ENCODE peak calls at places on chromosomes 6 and 20, in four cellular contexts. X is adrenal gland, Z is uterus, N is spleen. E is an unnamed sample.

GRCh38 chr20:34531608-34532265 is 15.5 kb downstream of the DYNLRB1 start:
- DNase-seq in X (no peak), Z (no peak), N (no peak), E (no peak)

GRCh38 chr20:36214684-36215256 is 21.5 kb upstream of the AAR2 start:
- DNase-seq in X (no peak), Z (no peak), N (peak), E (no peak)

GRCh38 chr6:47247227-47247797 is 62.4 kb downstream of the TNFRSF21 start:
- DNase-seq in X (no peak), Z (no peak), N (no peak), E (no peak)

GRCh38 chr6:11727995-11728961 is 50.3 kb downstream of the ADTRP start:
- DNase-seq in X (no peak), Z (no peak), N (no peak), E (no peak)

GRCh38 chr6:26032387-26033131 is 54.7 kb upstream of the HFE start:
- DNase-seq in X (peak), Z (no peak), N (no peak), E (no peak)

GRCh38 chr6:93059911-93060310 is 359.4 kb downstream of the EPHA7 start:
- DNase-seq in X (no peak), Z (no peak), N (no peak), E (no peak)

GRCh38 chr6:69868252-69868804 is 2.0 kb downstream of the COL19A1 start:
- DNase-seq in X (no peak), Z (no peak), N (no peak), E (no peak)

GRCh38 chr6:118186676-118187567 is 279.9 kb downstream of the SLC35F1 start:
- DNase-seq in X (no peak), Z (no peak), N (no peak), E (no peak)

GRCh38 chr6:106488494-106489369 is 128.2 kb downstream of the CRYBG1 start:
- DNase-seq in X (no peak), Z (no peak), N (no peak), E (no peak)

GRCh38 chr6:46821348-46821992 is 28.3 kb downstream of the MEP1A start:
- DNase-seq in X (no peak), Z (no peak), N (no peak), E (no peak)

GRCh38 chr6:81752969-81753708 is 658 bp upstream of the TENT5A start:
- DNase-seq in X (peak), Z (peak), N (peak), E (peak)

GRCh38 chr20:49045440-49046086 is 549 bp upstream of the CSE1L start:
- DNase-seq in X (peak), Z (no peak), N (peak), E (no peak)

GRCh38 chr6:48985025-48985424 is 478.0 kb downstream of the MMUT start:
- DNase-seq in X (no peak), Z (no peak), N (no peak), E (no peak)

GRCh38 chr20:56400001-56400640 is 7.7 kb downstream of the CSTF1 start:
- DNase-seq in X (peak), Z (no peak), N (no peak), E (no peak)

GRCh38 chr6:44257753-44258324 is 511 bp upstream of the SLC35B2 start:
- DNase-seq in X (no peak), Z (no peak), N (no peak), E (no peak)
- TF ChIP-seq POLR2A in X (no peak), Z (no peak), N (no peak), E (no peak)

GRCh38 chr6:108260809-108261569 is at the start of gene SNX3:
- DNase-seq in X (peak), Z (peak), N (peak), E (peak)
- TF ChIP-seq POLR2A in X (peak), Z (peak), N (peak), E (peak)

DNA sequence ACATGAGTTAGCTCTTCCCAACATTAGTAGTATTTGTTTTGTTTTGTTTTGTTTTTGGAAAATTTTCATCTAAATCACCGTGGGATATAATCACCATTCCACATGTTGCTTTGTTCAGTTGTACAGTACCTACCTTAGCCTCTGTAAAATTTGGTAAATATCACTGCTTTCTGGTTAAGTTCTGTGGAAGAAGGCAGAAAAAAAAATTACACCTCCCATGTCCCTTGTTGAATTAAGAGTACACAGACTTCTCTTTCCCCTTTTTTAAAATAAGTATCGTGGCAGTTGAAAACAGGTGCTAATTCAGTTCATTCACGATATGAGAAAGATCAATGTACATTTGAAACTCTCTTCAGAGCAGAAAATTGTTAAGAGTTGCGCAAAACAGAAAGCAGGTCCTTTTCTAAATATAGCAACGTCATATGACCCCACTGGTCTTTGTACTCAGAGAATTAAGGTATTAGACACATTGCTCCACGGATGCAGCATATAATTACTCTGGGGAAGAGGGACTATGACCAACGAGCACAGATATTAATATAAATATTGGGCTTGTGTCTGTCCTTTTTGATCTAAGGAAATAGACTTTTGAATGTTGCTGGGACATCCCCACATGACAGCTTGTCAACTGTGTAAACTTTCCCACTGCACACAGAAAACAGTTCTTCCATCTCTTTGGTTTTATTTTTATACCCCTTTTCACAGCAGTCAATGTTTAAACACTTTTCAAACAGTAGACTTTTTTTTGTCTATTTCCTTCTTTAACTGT is 58.6 kb upstream of the ZNF217 start:
- DNase-seq in X (no peak), Z (no peak), N (no peak), E (no peak)
- TF ChIP-seq POLR2A in X (peak), Z (no peak), N (no peak), E (no peak)

GRCh38 chr20:64065973-64066341 is 3.0 kb downstream of the TCEA2 start:
- DNase-seq in X (no peak), Z (no peak), N (no peak), E (no peak)
- TF ChIP-seq POLR2A in X (no peak), Z (no peak), N (no peak), E (no peak)

GRCh38 chr20:62358171-62358719 is 8.9 kb downstream of the LAMA5 start:
- DNase-seq in X (peak), Z (peak), N (no peak), E (no peak)

GRCh38 chr20:62359491-62360121 is 7.5 kb downstream of the LAMA5 start:
- DNase-seq in X (no peak), Z (no peak), N (no peak), E (no peak)

GRCh38 chr20:62356948-62357667 is 10.0 kb downstream of the LAMA5 start:
- DNase-seq in X (peak), Z (peak), N (no peak), E (no peak)

GRCh38 chr20:62357681-62358080 is 9.4 kb downstream of the LAMA5 start:
- DNase-seq in X (no peak), Z (no peak), N (no peak), E (no peak)

DNA sequence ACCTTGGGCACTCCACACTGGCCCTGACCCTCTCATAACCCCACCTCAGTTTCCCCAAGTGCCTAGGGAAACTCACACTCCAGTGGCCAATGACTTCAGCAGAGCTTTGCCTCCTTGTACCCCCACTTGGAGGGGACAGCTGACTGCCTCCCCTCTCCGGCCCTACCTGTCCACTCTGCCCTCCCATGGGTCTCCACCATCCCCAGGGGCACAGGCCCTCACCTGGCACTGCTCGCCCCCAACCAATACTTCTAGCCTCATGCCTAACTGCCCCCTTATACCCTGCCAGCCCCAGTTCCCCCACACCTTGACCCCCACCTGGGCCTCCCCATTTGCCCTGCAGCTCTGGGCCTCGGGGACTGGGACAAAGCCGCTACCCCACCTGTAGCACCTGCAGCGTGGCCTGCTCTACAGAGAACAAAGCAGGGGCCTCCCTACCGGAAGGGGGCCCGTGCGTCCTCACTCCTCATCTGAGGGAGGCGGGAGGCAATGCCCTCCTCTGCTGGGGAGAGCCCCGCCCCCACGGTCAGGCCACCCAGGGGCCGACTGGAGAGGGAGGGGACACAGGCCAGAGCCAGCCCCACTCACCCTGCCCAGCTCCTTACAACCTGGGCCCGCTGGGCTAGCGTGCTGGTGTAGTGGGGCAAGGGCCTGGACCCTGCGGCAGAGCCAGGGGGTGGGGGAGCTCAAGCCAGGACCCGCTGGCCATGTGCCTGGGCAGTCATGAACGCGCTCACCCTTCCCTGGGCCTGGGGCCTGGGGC is 8.2 kb downstream of the LAMA5 start:
- DNase-seq in X (no peak), Z (no peak), N (no peak), E (no peak)
- TF ChIP-seq POLR2A in X (no peak), Z (no peak), N (no peak), E (no peak)